ENCODE peak calls at places on chromosomes 16 and 17, in four cellular contexts. One of them, this sample, is unnamed. For H3K27me3, the result is how much of the 10 kb centered on the place peaks cover.

GRCh38 chr16:53768593-53768992 is 64.6 kb downstream of the FTO start:
- DNase-seq in mammary epithelial cell: peak
- DNase-seq in K562: peak
- DNase-seq in HCT116: peak
- DNase-seq in this sample: peak

GRCh38 chr17:50516980-50517379 is 8.7 kb downstream of the MYCBPAP start:
- DNase-seq in mammary epithelial cell: peak
- DNase-seq in K562: no peak
- DNase-seq in HCT116: no peak
- DNase-seq in this sample: peak

GRCh38 chr16:370980-371728 is 816 bp upstream of the MRPL28 start:
- DNase-seq in mammary epithelial cell: no peak
- DNase-seq in K562: peak
- DNase-seq in HCT116: no peak
- DNase-seq in this sample: no peak

GRCh38 chr17:75542728-75543336 is 17.3 kb downstream of the LLGL2 start:
- DNase-seq in mammary epithelial cell: no peak
- DNase-seq in K562: no peak
- DNase-seq in HCT116: no peak
- DNase-seq in this sample: no peak

GRCh38 chr17:68461589-68461988 is 4.3 kb upstream of the WIPI1 start:
- DNase-seq in mammary epithelial cell: no peak
- DNase-seq in K562: no peak
- DNase-seq in HCT116: no peak
- DNase-seq in this sample: no peak

GRCh38 chr17:51088287-51088686 is 32.4 kb downstream of the SPAG9 start:
- DNase-seq in mammary epithelial cell: no peak
- DNase-seq in K562: no peak
- DNase-seq in HCT116: no peak
- DNase-seq in this sample: no peak

GRCh38 chr17:46771601-46772012 is 46.9 kb downstream of the WNT3 start:
- DNase-seq in mammary epithelial cell: no peak
- DNase-seq in K562: peak
- DNase-seq in HCT116: no peak
- DNase-seq in this sample: no peak

GRCh38 chr16:2954647-2955381 is 9.3 kb upstream of the KREMEN2 start:
- DNase-seq in mammary epithelial cell: no peak
- DNase-seq in K562: no peak
- DNase-seq in HCT116: no peak
- DNase-seq in this sample: no peak

GRCh38 chr17:57294629-57295501 is 38.5 kb downstream of the MSI2 start:
- DNase-seq in mammary epithelial cell: peak
- DNase-seq in K562: peak
- DNase-seq in HCT116: peak
- DNase-seq in this sample: peak

GRCh38 chr16:23269248-23270091 is 32.6 kb upstream of the SCNN1B start:
- DNase-seq in mammary epithelial cell: no peak
- DNase-seq in K562: peak
- DNase-seq in HCT116: peak
- DNase-seq in this sample: no peak

GRCh38 chr16:87543436-87544191 is 50.8 kb upstream of the ZCCHC14 start:
- DNase-seq in mammary epithelial cell: no peak
- DNase-seq in K562: no peak
- DNase-seq in HCT116: no peak
- DNase-seq in this sample: no peak

GRCh38 chr17:78182504-78182903 is 4.3 kb downstream of the TK1 start:
- DNase-seq in mammary epithelial cell: no peak
- DNase-seq in K562: no peak
- DNase-seq in HCT116: no peak
- DNase-seq in this sample: no peak

GRCh38 chr17:82383411-82383810 is 11.8 kb downstream of the UTS2R start:
- DNase-seq in mammary epithelial cell: no peak
- DNase-seq in K562: no peak
- DNase-seq in HCT116: no peak
- DNase-seq in this sample: no peak

GRCh38 chr16:58414938-58415451 is 22.7 kb downstream of the GINS3 start:
- DNase-seq in mammary epithelial cell: no peak
- DNase-seq in K562: no peak
- DNase-seq in HCT116: no peak
- DNase-seq in this sample: no peak

GRCh38 chr16:22206847-22207714 is 1.0 kb downstream of the EEF2K start:
- DNase-seq in mammary epithelial cell: peak
- DNase-seq in K562: peak
- DNase-seq in HCT116: no peak
- DNase-seq in this sample: peak

GRCh38 chr16:11094838-11095565 is 150.6 kb downstream of the CLEC16A start:
- DNase-seq in mammary epithelial cell: no peak
- DNase-seq in K562: no peak
- DNase-seq in HCT116: no peak
- DNase-seq in this sample: no peak

GRCh38 chr16:7037491-7037890 is 295.2 kb upstream of the RBFOX1 start:
- DNase-seq in mammary epithelial cell: no peak
- DNase-seq in K562: no peak
- DNase-seq in HCT116: no peak
- DNase-seq in this sample: no peak

GRCh38 chr17:57641761-57642160 is 103.3 kb downstream of the CCDC182 start:
- DNase-seq in mammary epithelial cell: no peak
- DNase-seq in K562: no peak
- DNase-seq in HCT116: no peak
- DNase-seq in this sample: no peak

GRCh38 chr17:67358612-67359011 is 7.8 kb downstream of the PSMD12 start:
- DNase-seq in mammary epithelial cell: no peak
- DNase-seq in K562: no peak
- DNase-seq in HCT116: no peak
- DNase-seq in this sample: no peak

GRCh38 chr17:32185875-32186274 is 43.6 kb downstream of the RHOT1 start:
- DNase-seq in mammary epithelial cell: no peak
- DNase-seq in K562: no peak
- DNase-seq in HCT116: no peak
- DNase-seq in this sample: no peak

GRCh38 chr17:56912105-56912999 is 1.5 kb downstream of the TRIM25 start:
- DNase-seq in mammary epithelial cell: no peak
- DNase-seq in K562: peak
- DNase-seq in HCT116: no peak
- DNase-seq in this sample: no peak

GRCh38 chr17:55783684-55784245 is 32.9 kb downstream of the PCTP start:
- DNase-seq in mammary epithelial cell: no peak
- DNase-seq in K562: peak
- DNase-seq in HCT116: no peak
- DNase-seq in this sample: no peak

GRCh38 chr17:78817123-78817522 is 23.5 kb downstream of the USP36 start:
- DNase-seq in mammary epithelial cell: no peak
- DNase-seq in K562: no peak
- DNase-seq in HCT116: no peak
- DNase-seq in this sample: no peak

GRCh38 chr17:3535253-3535995 is 22.2 kb downstream of the TRPV3 start:
- DNase-seq in mammary epithelial cell: peak
- DNase-seq in K562: peak
- DNase-seq in HCT116: peak
- DNase-seq in this sample: peak

GRCh38 chr17:71516149-71516548 is 604.7 kb upstream of the SOX9 start:
- DNase-seq in mammary epithelial cell: no peak
- DNase-seq in K562: no peak
- DNase-seq in HCT116: no peak
- DNase-seq in this sample: peak

GRCh38 chr17:61591018-61591417 is at the start of gene NACA2:
- DNase-seq in mammary epithelial cell: no peak
- DNase-seq in K562: no peak
- DNase-seq in HCT116: no peak
- DNase-seq in this sample: no peak

GRCh38 chr17:45648642-45649041 is 135.5 kb upstream of the CRHR1 start:
- DNase-seq in mammary epithelial cell: no peak
- DNase-seq in K562: peak
- DNase-seq in HCT116: no peak
- DNase-seq in this sample: peak
- TF ChIP-seq CTCF in mammary epithelial cell: peak
- TF ChIP-seq CTCF in K562: peak
- TF ChIP-seq CTCF in HCT116: peak
- TF ChIP-seq CTCF in this sample: peak

GRCh38 chr16:76292218-76292617 is 15.0 kb downstream of the CNTNAP4 start:
- DNase-seq in mammary epithelial cell: no peak
- DNase-seq in K562: no peak
- DNase-seq in HCT116: no peak
- DNase-seq in this sample: no peak

GRCh38 chr16:76294691-76295214 is 17.6 kb downstream of the CNTNAP4 start:
- DNase-seq in mammary epithelial cell: no peak
- DNase-seq in K562: no peak
- DNase-seq in HCT116: no peak
- DNase-seq in this sample: no peak

GRCh38 chr16:76293980-76294690 is 16.9 kb downstream of the CNTNAP4 start:
- DNase-seq in mammary epithelial cell: no peak
- DNase-seq in K562: no peak
- DNase-seq in HCT116: no peak
- DNase-seq in this sample: no peak
- H3K4me3 ChIP-seq in mammary epithelial cell: no peak
- H3K4me3 ChIP-seq in K562: no peak
- H3K4me3 ChIP-seq in HCT116: no peak
- H3K4me3 ChIP-seq in this sample: no peak

GRCh38 chr16:81650281-81650680 is 128.8 kb upstream of the PLCG2 start:
- DNase-seq in mammary epithelial cell: no peak
- DNase-seq in K562: no peak
- DNase-seq in HCT116: no peak
- DNase-seq in this sample: no peak
- H3K27me3 ChIP-seq in mammary epithelial cell: under half
- H3K27me3 ChIP-seq in K562: under half
- H3K27me3 ChIP-seq in HCT116: under half
- H3K27me3 ChIP-seq in this sample: under half

DNA sequence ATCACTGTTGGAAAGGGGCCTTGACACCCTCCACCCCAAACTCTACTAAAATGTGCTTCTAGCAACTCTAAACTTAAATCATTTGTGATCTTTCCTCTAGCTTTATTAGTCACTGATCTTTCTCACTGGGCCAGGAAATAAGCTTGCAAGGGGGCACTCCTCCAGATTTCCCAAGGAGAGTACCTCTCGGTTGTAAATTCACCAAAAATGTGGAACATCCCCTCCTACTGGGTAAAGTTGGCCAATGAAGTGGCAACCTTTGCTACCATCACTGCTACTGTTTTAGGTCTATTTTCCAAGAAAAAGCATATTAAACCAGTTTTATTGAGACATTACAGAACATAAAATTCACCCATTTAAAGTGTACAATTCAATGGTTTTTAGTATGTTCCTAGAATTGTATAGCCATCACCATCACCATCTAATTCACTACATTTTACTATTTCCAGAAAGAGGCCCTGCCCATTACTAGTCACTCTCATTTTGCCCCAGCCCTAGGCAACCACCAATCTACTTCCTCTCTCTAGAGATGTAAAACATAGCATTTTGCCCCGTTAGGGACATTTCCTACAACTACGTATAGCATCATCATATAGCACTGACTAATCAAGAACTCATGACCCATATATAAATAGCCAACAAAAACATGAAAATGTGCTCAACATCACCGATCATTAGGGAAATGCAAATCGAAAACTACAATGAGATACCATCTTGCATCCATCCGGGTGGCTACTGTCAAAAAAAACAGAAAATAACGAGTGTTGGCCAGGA is 44.6 kb upstream of the ADCY9 start:
- DNase-seq in mammary epithelial cell: no peak
- DNase-seq in K562: no peak
- DNase-seq in HCT116: no peak
- DNase-seq in this sample: no peak
- TF ChIP-seq CTCF in mammary epithelial cell: no peak
- TF ChIP-seq CTCF in K562: peak
- TF ChIP-seq CTCF in HCT116: no peak
- TF ChIP-seq CTCF in this sample: no peak

GRCh38 chr17:49260922-49261291 is 30.3 kb upstream of the PHOSPHO1 start:
- DNase-seq in mammary epithelial cell: no peak
- DNase-seq in K562: no peak
- DNase-seq in HCT116: no peak
- DNase-seq in this sample: no peak
- H3K4me3 ChIP-seq in mammary epithelial cell: no peak
- H3K4me3 ChIP-seq in K562: no peak
- H3K4me3 ChIP-seq in HCT116: peak
- H3K4me3 ChIP-seq in this sample: no peak

DNA sequence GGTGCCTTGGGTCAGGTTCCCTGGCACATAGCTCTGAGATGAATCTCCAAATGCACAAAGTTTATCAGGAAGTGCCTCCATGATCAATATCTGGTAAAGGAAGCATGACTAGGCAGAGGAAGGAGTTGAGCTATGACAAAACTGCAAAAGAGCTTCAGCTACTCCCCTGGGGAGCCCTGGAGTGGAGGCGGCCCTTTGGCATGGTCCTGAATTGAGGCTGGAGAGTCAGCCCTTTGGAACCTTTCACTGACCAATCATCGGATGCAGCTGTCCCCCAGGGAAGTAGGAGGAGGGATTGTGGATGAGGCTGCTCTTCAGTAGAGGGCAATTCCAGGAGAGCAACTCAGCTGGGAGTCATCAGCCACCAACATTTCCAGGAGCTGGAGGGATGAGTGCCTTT is 46.1 kb upstream of the NLRP1 start:
- DNase-seq in mammary epithelial cell: no peak
- DNase-seq in K562: no peak
- DNase-seq in HCT116: no peak
- DNase-seq in this sample: no peak
- H3K27me3 ChIP-seq in mammary epithelial cell: under half
- H3K27me3 ChIP-seq in K562: under half
- H3K27me3 ChIP-seq in HCT116: half or more
- H3K27me3 ChIP-seq in this sample: under half